ENCODE peak calls at places on chromosomes 13 and 19, in eight cellular contexts. One of them, this sample, is unnamed.

GRCh38 chr19:10896851-10897526 is 25.6 kb downstream of the CARM1 start:
- DNase-seq in ovary: no peak
- DNase-seq in GM12864: no peak
- DNase-seq in astrocyte: no peak
- DNase-seq in testis: no peak
- DNase-seq in WERI-Rb-1: no peak
- DNase-seq in cardiac fibroblast: no peak
- DNase-seq in tibial artery: no peak
- DNase-seq in this sample: no peak

GRCh38 chr19:18280247-18281081 is 958 bp downstream of the JUND start:
- DNase-seq in tibial artery: peak
- DNase-seq in testis: peak
- DNase-seq in ovary: peak
- DNase-seq in WERI-Rb-1: peak
- DNase-seq in astrocyte: peak
- DNase-seq in GM12864: no peak
- DNase-seq in cardiac fibroblast: peak
- DNase-seq in this sample: no peak

GRCh38 chr19:48780684-48781391 is 25.5 kb downstream of the FGF21 start:
- DNase-seq in astrocyte: peak
- DNase-seq in ovary: no peak
- DNase-seq in testis: peak
- DNase-seq in WERI-Rb-1: no peak
- DNase-seq in GM12864: no peak
- DNase-seq in cardiac fibroblast: peak
- DNase-seq in tibial artery: no peak
- DNase-seq in this sample: no peak

GRCh38 chr13:111312944-111313590 is 7.4 kb upstream of the TEX29 start:
- DNase-seq in astrocyte: no peak
- DNase-seq in tibial artery: no peak
- DNase-seq in testis: no peak
- DNase-seq in ovary: no peak
- DNase-seq in WERI-Rb-1: no peak
- DNase-seq in GM12864: no peak
- DNase-seq in cardiac fibroblast: no peak
- DNase-seq in this sample: no peak

GRCh38 chr13:75481176-75482069 is 546 bp downstream of the TBC1D4 start:
- DNase-seq in testis: peak
- DNase-seq in astrocyte: no peak
- DNase-seq in ovary: peak
- DNase-seq in tibial artery: no peak
- DNase-seq in cardiac fibroblast: no peak
- DNase-seq in WERI-Rb-1: peak
- DNase-seq in GM12864: no peak
- DNase-seq in this sample: no peak

GRCh38 chr19:30228726-30229523 is 143.3 kb upstream of the ZNF536 start:
- DNase-seq in testis: no peak
- DNase-seq in WERI-Rb-1: peak
- DNase-seq in cardiac fibroblast: peak
- DNase-seq in GM12864: no peak
- DNase-seq in astrocyte: no peak
- DNase-seq in ovary: no peak
- DNase-seq in tibial artery: no peak
- DNase-seq in this sample: no peak

GRCh38 chr13:28045861-28046260 is 54.5 kb downstream of the FLT3 start:
- DNase-seq in testis: no peak
- DNase-seq in GM12864: no peak
- DNase-seq in WERI-Rb-1: no peak
- DNase-seq in ovary: no peak
- DNase-seq in cardiac fibroblast: no peak
- DNase-seq in tibial artery: no peak
- DNase-seq in astrocyte: no peak
- DNase-seq in this sample: no peak

GRCh38 chr13:66657165-66657895 is 572.8 kb downstream of the PCDH9 start:
- DNase-seq in WERI-Rb-1: no peak
- DNase-seq in ovary: peak
- DNase-seq in tibial artery: peak
- DNase-seq in testis: peak
- DNase-seq in astrocyte: peak
- DNase-seq in GM12864: no peak
- DNase-seq in cardiac fibroblast: peak
- DNase-seq in this sample: peak

GRCh38 chr19:29966594-29967249 is 24.7 kb downstream of the URI1 start:
- DNase-seq in tibial artery: no peak
- DNase-seq in GM12864: no peak
- DNase-seq in cardiac fibroblast: peak
- DNase-seq in WERI-Rb-1: no peak
- DNase-seq in testis: no peak
- DNase-seq in ovary: no peak
- DNase-seq in astrocyte: peak
- DNase-seq in this sample: no peak

GRCh38 chr13:87124785-87125074 is 546.4 kb upstream of the SLITRK5 start:
- DNase-seq in GM12864: no peak
- DNase-seq in tibial artery: no peak
- DNase-seq in testis: no peak
- DNase-seq in ovary: no peak
- DNase-seq in WERI-Rb-1: no peak
- DNase-seq in astrocyte: no peak
- DNase-seq in cardiac fibroblast: no peak
- DNase-seq in this sample: no peak

GRCh38 chr13:53844747-53845146 is 816.1 kb downstream of the OLFM4 start:
- DNase-seq in astrocyte: no peak
- DNase-seq in WERI-Rb-1: no peak
- DNase-seq in tibial artery: no peak
- DNase-seq in cardiac fibroblast: no peak
- DNase-seq in ovary: no peak
- DNase-seq in GM12864: no peak
- DNase-seq in testis: no peak
- DNase-seq in this sample: no peak

GRCh38 chr19:37513397-37513796 is 6.7 kb downstream of the ZNF793 start:
- DNase-seq in WERI-Rb-1: no peak
- DNase-seq in cardiac fibroblast: no peak
- DNase-seq in tibial artery: no peak
- DNase-seq in testis: no peak
- DNase-seq in ovary: no peak
- DNase-seq in GM12864: no peak
- DNase-seq in astrocyte: no peak
- DNase-seq in this sample: no peak

GRCh38 chr19:43983544-43983911 is 460 bp upstream of the ZNF155 start:
- DNase-seq in GM12864: no peak
- DNase-seq in testis: no peak
- DNase-seq in tibial artery: no peak
- DNase-seq in astrocyte: no peak
- DNase-seq in cardiac fibroblast: no peak
- DNase-seq in ovary: no peak
- DNase-seq in WERI-Rb-1: no peak
- DNase-seq in this sample: no peak

GRCh38 chr19:18304496-18305312 is 18.2 kb downstream of the LSM4 start:
- DNase-seq in testis: peak
- DNase-seq in cardiac fibroblast: peak
- DNase-seq in tibial artery: peak
- DNase-seq in WERI-Rb-1: peak
- DNase-seq in GM12864: no peak
- DNase-seq in astrocyte: peak
- DNase-seq in ovary: peak
- DNase-seq in this sample: no peak

GRCh38 chr19:42140125-42140754 is 8.0 kb upstream of the POU2F2 start:
- DNase-seq in ovary: peak
- DNase-seq in testis: peak
- DNase-seq in astrocyte: peak
- DNase-seq in WERI-Rb-1: no peak
- DNase-seq in tibial artery: peak
- DNase-seq in GM12864: no peak
- DNase-seq in cardiac fibroblast: peak
- DNase-seq in this sample: no peak

GRCh38 chr19:36331353-36332228 is 47.4 kb downstream of the ZFP14 start:
- DNase-seq in astrocyte: peak
- DNase-seq in WERI-Rb-1: peak
- DNase-seq in tibial artery: peak
- DNase-seq in ovary: peak
- DNase-seq in GM12864: peak
- DNase-seq in testis: peak
- DNase-seq in cardiac fibroblast: peak
- DNase-seq in this sample: peak

GRCh38 chr13:39803156-39803555 is 147.7 kb downstream of the COG6 start:
- DNase-seq in GM12864: no peak
- DNase-seq in tibial artery: no peak
- DNase-seq in astrocyte: no peak
- DNase-seq in testis: no peak
- DNase-seq in cardiac fibroblast: no peak
- DNase-seq in ovary: no peak
- DNase-seq in WERI-Rb-1: no peak
- DNase-seq in this sample: no peak

GRCh38 chr19:42250666-42251531 is 4.0 kb downstream of the ERF start:
- DNase-seq in testis: no peak
- DNase-seq in cardiac fibroblast: peak
- DNase-seq in ovary: peak
- DNase-seq in tibial artery: no peak
- DNase-seq in WERI-Rb-1: no peak
- DNase-seq in astrocyte: no peak
- DNase-seq in GM12864: no peak
- DNase-seq in this sample: no peak

GRCh38 chr19:1213391-1214286 is 8.1 kb downstream of the STK11 start:
- DNase-seq in WERI-Rb-1: no peak
- DNase-seq in astrocyte: peak
- DNase-seq in ovary: peak
- DNase-seq in tibial artery: peak
- DNase-seq in testis: peak
- DNase-seq in cardiac fibroblast: peak
- DNase-seq in GM12864: no peak
- DNase-seq in this sample: no peak

GRCh38 chr13:20983386-20983785 is 78.0 kb downstream of the LATS2 start:
- DNase-seq in cardiac fibroblast: no peak
- DNase-seq in tibial artery: no peak
- DNase-seq in astrocyte: no peak
- DNase-seq in GM12864: no peak
- DNase-seq in WERI-Rb-1: no peak
- DNase-seq in testis: no peak
- DNase-seq in ovary: no peak
- DNase-seq in this sample: no peak

GRCh38 chr19:52453324-52454094 is at the start of gene ZNF578:
- DNase-seq in cardiac fibroblast: peak
- DNase-seq in testis: peak
- DNase-seq in WERI-Rb-1: peak
- DNase-seq in GM12864: no peak
- DNase-seq in ovary: peak
- DNase-seq in astrocyte: peak
- DNase-seq in tibial artery: peak
- DNase-seq in this sample: peak

GRCh38 chr13:79522583-79522982 is 41.6 kb downstream of the NDFIP2 start:
- DNase-seq in tibial artery: no peak
- DNase-seq in cardiac fibroblast: peak
- DNase-seq in ovary: no peak
- DNase-seq in astrocyte: peak
- DNase-seq in GM12864: peak
- DNase-seq in WERI-Rb-1: no peak
- DNase-seq in testis: no peak
- DNase-seq in this sample: peak

GRCh38 chr13:79528356-79528755 is 47.4 kb downstream of the NDFIP2 start:
- DNase-seq in astrocyte: no peak
- DNase-seq in tibial artery: no peak
- DNase-seq in WERI-Rb-1: no peak
- DNase-seq in cardiac fibroblast: no peak
- DNase-seq in ovary: no peak
- DNase-seq in GM12864: no peak
- DNase-seq in testis: no peak
- DNase-seq in this sample: no peak

GRCh38 chr13:79527698-79528097 is 46.7 kb downstream of the NDFIP2 start:
- DNase-seq in tibial artery: no peak
- DNase-seq in ovary: no peak
- DNase-seq in testis: no peak
- DNase-seq in GM12864: no peak
- DNase-seq in WERI-Rb-1: no peak
- DNase-seq in cardiac fibroblast: no peak
- DNase-seq in astrocyte: no peak
- DNase-seq in this sample: no peak

GRCh38 chr13:79525458-79525857 is 44.5 kb downstream of the NDFIP2 start:
- DNase-seq in tibial artery: no peak
- DNase-seq in ovary: no peak
- DNase-seq in GM12864: no peak
- DNase-seq in WERI-Rb-1: no peak
- DNase-seq in astrocyte: no peak
- DNase-seq in cardiac fibroblast: no peak
- DNase-seq in testis: no peak
- DNase-seq in this sample: no peak

GRCh38 chr13:79525051-79525450 is 44.1 kb downstream of the NDFIP2 start:
- DNase-seq in ovary: no peak
- DNase-seq in WERI-Rb-1: no peak
- DNase-seq in astrocyte: no peak
- DNase-seq in tibial artery: no peak
- DNase-seq in testis: no peak
- DNase-seq in cardiac fibroblast: no peak
- DNase-seq in GM12864: no peak
- DNase-seq in this sample: no peak
- H3K4me3 ChIP-seq in ovary: no peak
- H3K4me3 ChIP-seq in WERI-Rb-1: no peak
- H3K4me3 ChIP-seq in astrocyte: no peak
- H3K4me3 ChIP-seq in tibial artery: no peak
- H3K4me3 ChIP-seq in testis: no peak
- H3K4me3 ChIP-seq in cardiac fibroblast: no peak
- H3K4me3 ChIP-seq in GM12864: no peak
- H3K4me3 ChIP-seq in this sample: no peak

DNA sequence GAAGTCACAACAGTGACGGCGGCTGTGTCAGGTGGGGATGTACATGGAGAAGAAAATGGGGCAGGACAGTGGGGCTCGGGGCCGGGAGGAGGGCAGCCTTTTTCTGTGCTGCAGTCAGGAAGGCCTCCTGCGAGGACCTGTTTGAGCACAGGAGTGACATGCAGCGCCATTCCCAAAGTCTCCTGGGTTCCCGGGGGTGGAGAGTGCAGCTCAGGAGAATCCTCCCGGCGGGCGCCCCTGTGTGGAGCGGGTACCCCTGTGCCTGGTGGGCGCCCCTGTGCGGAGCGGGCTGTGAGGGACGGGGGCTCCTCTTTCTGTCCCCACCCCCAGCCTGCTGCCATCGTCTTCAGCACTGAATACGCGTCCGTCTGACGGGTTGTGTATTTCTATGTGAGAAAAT is 62.4 kb downstream of the ATP11A start:
- DNase-seq in ovary: no peak
- DNase-seq in tibial artery: no peak
- DNase-seq in GM12864: no peak
- DNase-seq in cardiac fibroblast: no peak
- DNase-seq in WERI-Rb-1: no peak
- DNase-seq in astrocyte: no peak
- DNase-seq in testis: no peak
- DNase-seq in this sample: no peak
- TF ChIP-seq CTCF in ovary: no peak
- TF ChIP-seq CTCF in tibial artery: no peak
- TF ChIP-seq CTCF in GM12864: no peak
- TF ChIP-seq CTCF in cardiac fibroblast: no peak
- TF ChIP-seq CTCF in WERI-Rb-1: no peak
- TF ChIP-seq CTCF in astrocyte: no peak
- TF ChIP-seq CTCF in testis: no peak
- TF ChIP-seq CTCF in this sample: no peak

GRCh38 chr13:95679722-95680121 is 2.8 kb downstream of the DNAJC3 start:
- DNase-seq in GM12864: no peak
- DNase-seq in cardiac fibroblast: no peak
- DNase-seq in ovary: no peak
- DNase-seq in WERI-Rb-1: no peak
- DNase-seq in tibial artery: no peak
- DNase-seq in testis: no peak
- DNase-seq in astrocyte: no peak
- DNase-seq in this sample: no peak
- H3K4me3 ChIP-seq in GM12864: no peak
- H3K4me3 ChIP-seq in cardiac fibroblast: no peak
- H3K4me3 ChIP-seq in ovary: no peak
- H3K4me3 ChIP-seq in WERI-Rb-1: no peak
- H3K4me3 ChIP-seq in tibial artery: no peak
- H3K4me3 ChIP-seq in testis: no peak
- H3K4me3 ChIP-seq in astrocyte: no peak
- H3K4me3 ChIP-seq in this sample: no peak

GRCh38 chr19:14571695-14572490 is at the start of gene NDUFB7:
- DNase-seq in cardiac fibroblast: peak
- DNase-seq in astrocyte: peak
- DNase-seq in tibial artery: peak
- DNase-seq in testis: peak
- DNase-seq in ovary: peak
- DNase-seq in GM12864: peak
- DNase-seq in WERI-Rb-1: peak
- DNase-seq in this sample: peak
- TF ChIP-seq CTCF in cardiac fibroblast: peak
- TF ChIP-seq CTCF in astrocyte: peak
- TF ChIP-seq CTCF in tibial artery: peak
- TF ChIP-seq CTCF in testis: peak
- TF ChIP-seq CTCF in ovary: peak
- TF ChIP-seq CTCF in GM12864: peak
- TF ChIP-seq CTCF in WERI-Rb-1: peak
- TF ChIP-seq CTCF in this sample: peak

This sample was measured in AG09309.